ENCODE peak calls at places on chromosomes 12 and 14, in ten cellular contexts. L is Daoy; N is AG10803; J is adrenal gland; D is upper lobe of right lung; V is small intestine; Z is lung; W is stimulated activated naive CD8-positive, alpha-beta T cell treated with anti-CD3 and anti-CD28 coated beads, Interleukin-15, amount 100 ng/mL, for 72 hours; X is NB4; Q is mammary epithelial cell. E is an unnamed sample.

GRCh38 chr14:33839193-33840076 is 111.4 kb downstream of the EGLN3 start:
- DNase-seq in L (peak), N (peak), J (peak), D (no peak), V (peak), Z (peak), W (peak), X (peak), Q (peak), E (peak)

GRCh38 chr14:69983317-69983716 is 104.1 kb downstream of the SMOC1 start:
- DNase-seq in L (no peak), N (no peak), J (no peak), D (no peak), V (no peak), Z (no peak), W (no peak), X (no peak), Q (no peak), E (no peak)

GRCh38 chr12:48903982-48904411 is 21.3 kb downstream of the FKBP11 start:
- DNase-seq in L (peak), N (peak), J (peak), D (peak), V (peak), Z (peak), W (peak), X (peak), Q (peak), E (peak)

GRCh38 chr14:80930836-80931389 is 10.6 kb downstream of the CEP128 start:
- DNase-seq in L (peak), N (peak), J (no peak), D (no peak), V (peak), Z (no peak), W (peak), X (peak), Q (peak), E (no peak)

GRCh38 chr12:15979096-15980091 is 68.3 kb downstream of the DERA start:
- DNase-seq in L (peak), N (peak), J (no peak), D (no peak), V (peak), Z (no peak), W (no peak), X (peak), Q (peak), E (peak)

GRCh38 chr12:57881035-57881973 is 34.8 kb upstream of the CTDSP2 start:
- DNase-seq in L (no peak), N (peak), J (no peak), D (no peak), V (peak), Z (no peak), W (no peak), X (no peak), Q (peak), E (no peak)

GRCh38 chr12:1185460-1186182 is 194.6 kb downstream of the ERC1 start:
- DNase-seq in L (no peak), N (no peak), J (no peak), D (no peak), V (no peak), Z (no peak), W (no peak), X (no peak), Q (no peak), E (no peak)

GRCh38 chr14:72892103-72892878 is 1.6 kb downstream of the DPF3 start:
- DNase-seq in L (peak), N (no peak), J (no peak), D (no peak), V (peak), Z (no peak), W (peak), X (no peak), Q (peak), E (peak)

GRCh38 chr12:69096669-69097364 is 142.6 kb upstream of the CPSF6 start:
- DNase-seq in L (peak), N (peak), J (no peak), D (no peak), V (no peak), Z (no peak), W (no peak), X (peak), Q (peak), E (no peak)

E was measured in hepatocyte.